ENCODE peak calls at places on chromosomes 5 and 9, in eight cellular contexts. K is NCI-H1092; N is globus pallidus; Y is NCI-H510A; C is fibroblast of pulmonary artery; E is cardiac fibroblast; B is endodermal cell; D is activated T-cell treated with anti-CD3 and anti-CD28 coated beads, Interleukin-2, amount 50 U/mL, for 4 hours. T is an unnamed sample.

GRCh38 chr5:167754501-167754941 is 536.9 kb upstream of the WWC1 start:
- DNase-seq in C (no peak), N (no peak), B (no peak), K (no peak), D (no peak), E (peak), Y (no peak), T (no peak)

GRCh38 chr5:153718713-153719112 is 228.2 kb downstream of the GRIA1 start:
- DNase-seq in E (no peak), D (no peak), C (no peak), K (no peak), N (no peak), B (no peak), Y (no peak), T (no peak)

GRCh38 chr9:137064027-137064879 is 6.1 kb downstream of the SAPCD2 start:
- DNase-seq in B (peak), C (peak), E (peak), N (no peak), Y (no peak), K (peak), D (peak), T (peak)

GRCh38 chr5:1510631-1511030 is 13.1 kb downstream of the LPCAT1 start:
- DNase-seq in B (peak), Y (no peak), E (no peak), K (no peak), N (no peak), C (no peak), D (peak), T (peak)

GRCh38 chr9:130208600-130209347 is 36.6 kb downstream of the NCS1 start:
- DNase-seq in K (no peak), D (no peak), B (peak), E (no peak), C (no peak), N (no peak), Y (no peak), T (peak)

GRCh38 chr5:107669543-107670027 is 1.2 kb downstream of the EFNA5 start:
- DNase-seq in N (peak), B (no peak), C (peak), E (peak), Y (no peak), K (no peak), D (no peak), T (peak)

GRCh38 chr5:35938518-35939227 is at the start of gene CAPSL:
- DNase-seq in D (no peak), E (peak), K (no peak), C (peak), N (no peak), Y (no peak), B (peak), T (peak)

GRCh38 chr9:94933429-94933828 is 206.9 kb downstream of the AOPEP start:
- DNase-seq in E (no peak), N (no peak), C (no peak), B (no peak), D (no peak), K (no peak), Y (no peak), T (no peak)

GRCh38 chr9:86355814-86356213 is 1.6 kb upstream of the TUT7 start:
- DNase-seq in C (no peak), Y (no peak), B (no peak), N (no peak), K (no peak), E (no peak), D (no peak), T (no peak)

GRCh38 chr9:114146735-114147134 is 8.6 kb upstream of the COL27A1 start:
- DNase-seq in D (no peak), C (no peak), E (no peak), K (no peak), Y (no peak), B (no peak), N (no peak), T (no peak)

GRCh38 chr5:169762338-169763095 is 125.4 kb downstream of the DOCK2 start:
- DNase-seq in C (peak), K (no peak), N (peak), Y (no peak), E (no peak), D (no peak), B (no peak), T (no peak)

GRCh38 chr9:116998305-116998704 is 311.2 kb downstream of the TRIM32 start:
- DNase-seq in D (no peak), B (peak), E (no peak), Y (no peak), C (peak), K (no peak), N (no peak), T (peak)

GRCh38 chr5:9284781-9285307 is 261.0 kb downstream of the SEMA5A start:
- DNase-seq in K (no peak), Y (no peak), D (no peak), C (peak), N (no peak), B (no peak), E (peak), T (no peak)

GRCh38 chr5:168528521-168529360 is at the start of gene FBLL1:
- DNase-seq in N (no peak), B (peak), D (no peak), C (peak), K (peak), E (peak), Y (no peak), T (peak)

GRCh38 chr5:139633295-139634027 is 14.7 kb upstream of the CXXC5 start:
- DNase-seq in B (peak), Y (peak), D (peak), C (peak), N (peak), K (peak), E (peak), T (peak)

GRCh38 chr5:155089649-155090048 is 76.1 kb downstream of the KIF4B start:
- DNase-seq in N (no peak), D (no peak), B (no peak), C (peak), Y (no peak), E (peak), K (no peak), T (no peak)

GRCh38 chr5:140635291-140636257 is 2.6 kb upstream of the CD14 start:
- DNase-seq in K (no peak), Y (no peak), B (no peak), N (no peak), C (no peak), E (no peak), D (no peak), T (no peak)

GRCh38 chr9:124835026-124835501 is 18.2 kb upstream of the WDR38 start:
- DNase-seq in E (peak), D (no peak), Y (peak), C (peak), K (peak), B (no peak), N (no peak), T (no peak)

GRCh38 chr5:126808619-126809018 is 31.7 kb downstream of the LMNB1 start:
- DNase-seq in N (peak), K (no peak), C (peak), B (no peak), Y (no peak), D (no peak), E (peak), T (no peak)

T was measured in H7.